ENCODE peak calls at places on chromosomes 13 and 19, in seven cellular contexts. E is WERI-Rb-1, N is neural crest cell, M is GM12878, K is foreskin fibroblast, W is ovary, P is fibroblast of the aortic adventitia. G is an unnamed sample.

GRCh38 chr19:50311723-50312635 is 17.2 kb downstream of the KCNC3 start:
- DNase-seq in K (no peak), M (no peak), P (no peak), N (peak; percentile 52), W (no peak), E (peak; percentile 62), G (peak; percentile 57)

GRCh38 chr19:49073514-49074378 is 1.2 kb upstream of the KCNA7 start:
- DNase-seq in N (no peak), M (no peak), K (no peak), P (no peak), W (no peak), E (peak; percentile 83), G (no peak)

GRCh38 chr13:111437856-111438547 is 117.6 kb downstream of the TEX29 start:
- DNase-seq in N (no peak), W (no peak), E (no peak), K (no peak), M (no peak), P (no peak), G (no peak)

GRCh38 chr13:33761744-33762143 is 56.2 kb upstream of the RFC3 start:
- DNase-seq in N (peak; percentile 36), K (peak; percentile 50), M (no peak), E (no peak), W (no peak), P (no peak), G (no peak)

GRCh38 chr19:39833160-39833463 is 850 bp downstream of the DYRK1B start:
- DNase-seq in W (no peak), M (no peak), N (no peak), E (no peak), K (no peak), P (no peak), G (no peak)

GRCh38 chr13:36789730-36790129 is 29.3 kb upstream of the RFXAP start:
- DNase-seq in K (no peak), N (no peak), M (no peak), E (no peak), W (no peak), P (no peak), G (no peak)

GRCh38 chr13:52845766-52846566 is 2.5 kb downstream of the PCDH8 start:
- DNase-seq in W (no peak), E (peak; percentile 78), K (peak; percentile 10), M (no peak), N (peak; percentile 61), P (no peak), G (no peak)

GRCh38 chr13:74226791-74227475 is 92.7 kb upstream of the KLF12 start:
- DNase-seq in P (peak; percentile 60), N (no peak), M (no peak), E (no peak), W (no peak), K (peak; percentile 63), G (no peak)

GRCh38 chr19:55546822-55547614 is 1.7 kb upstream of the SBK3 start:
- DNase-seq in N (no peak), P (peak; percentile 51), M (no peak), W (peak; percentile 52), K (peak; percentile 89), E (peak; percentile 41), G (peak; percentile 13)

GRCh38 chr13:28611654-28612131 is 47.2 kb upstream of the POMP start:
- DNase-seq in K (peak; percentile 20), M (no peak), P (no peak), N (no peak), E (no peak), W (no peak), G (no peak)

GRCh38 chr13:94416454-94417080 is 62.9 kb downstream of the DCT start:
- DNase-seq in N (peak; percentile 23), W (no peak), M (no peak), P (no peak), K (no peak), E (peak; percentile 92), G (no peak)

GRCh38 chr19:16133818-16134217 is 9.7 kb upstream of the HSH2D start:
- DNase-seq in M (no peak), K (peak; percentile 41), E (no peak), P (peak; percentile 23), W (no peak), N (no peak), G (no peak)

GRCh38 chr13:33069365-33069764 is 53.1 kb downstream of the KL start:
- DNase-seq in M (no peak), K (no peak), E (no peak), N (no peak), P (no peak), W (no peak), G (no peak)

GRCh38 chr13:72645521-72645920 is 81.9 kb downstream of the MZT1 start:
- DNase-seq in W (no peak), N (no peak), K (no peak), P (no peak), M (no peak), E (no peak), G (no peak)

GRCh38 chr13:49112782-49113525 is 107.2 kb upstream of the MLNR start:
- DNase-seq in W (no peak), E (no peak), K (no peak), P (peak; percentile 25), N (no peak), M (no peak), G (no peak)

GRCh38 chr19:47227347-47228167 is 3.4 kb downstream of the BBC3 start:
- DNase-seq in M (peak; percentile 69), K (peak; percentile 98), E (peak; percentile 92), P (peak; percentile 95), W (peak; percentile 82), N (peak; percentile 93), G (no peak)

GRCh38 chr19:18292460-18292809 is 11.0 kb upstream of the JUND start:
- DNase-seq in W (no peak), K (no peak), E (no peak), P (no peak), M (no peak), N (peak; percentile 24), G (no peak)

GRCh38 chr19:6213696-6214585 is 65.8 kb downstream of the MLLT1 start:
- DNase-seq in E (no peak), P (no peak), M (no peak), N (no peak), K (no peak), W (peak; percentile 28), G (peak; percentile 7)

GRCh38 chr19:32266453-32266852 is 79.0 kb upstream of the ZNF507 start:
- DNase-seq in K (no peak), E (no peak), N (no peak), M (no peak), P (no peak), W (no peak), G (no peak)

GRCh38 chr13:33381906-33382305 is 96.4 kb upstream of the STARD13 start:
- DNase-seq in W (no peak), M (no peak), K (no peak), N (no peak), E (no peak), P (no peak), G (no peak)

GRCh38 chr19:47120461-47120860 is 6.9 kb upstream of the ZC3H4 start:
- DNase-seq in M (no peak), K (no peak), N (no peak), W (no peak), P (no peak), E (no peak), G (no peak)

DNA sequence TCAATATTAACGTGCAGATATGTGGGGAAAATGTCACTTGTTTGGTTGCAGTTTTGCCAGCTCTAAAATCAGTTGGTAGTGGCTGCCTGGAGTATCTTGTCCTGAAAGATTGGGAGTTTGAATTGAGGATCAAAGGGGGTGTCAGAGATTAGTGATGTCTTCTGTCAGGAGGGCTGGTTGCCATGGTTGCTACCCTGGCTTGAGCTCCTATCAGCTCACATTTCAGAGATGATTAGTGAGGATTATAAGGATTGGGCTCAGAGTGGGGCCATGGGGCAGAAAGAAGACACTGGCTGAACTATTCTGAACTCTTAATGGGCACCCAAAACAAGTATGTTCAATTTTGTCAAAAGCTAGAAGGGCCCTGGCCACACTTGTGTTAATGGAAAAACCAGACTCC is 95.5 kb upstream of the RNF113B start:
- DNase-seq in N (no peak), M (no peak), E (peak; percentile 92), W (no peak), K (no peak), P (no peak), G (no peak)
- TF ChIP-seq CTCF in N (no peak), M (no peak), E (no peak), W (no peak), K (no peak), P (no peak), G (no peak)

GRCh38 chr19:7383284-7383683 is 34.5 kb downstream of the ARHGEF18 start:
- DNase-seq in E (peak; percentile 75), N (no peak), M (no peak), K (no peak), W (no peak), P (no peak), G (no peak)

GRCh38 chr19:7385062-7385461 is 36.3 kb downstream of the ARHGEF18 start:
- DNase-seq in E (no peak), P (no peak), W (no peak), N (no peak), K (no peak), M (no peak), G (no peak)

GRCh38 chr19:7382694-7383093 is 34.0 kb downstream of the ARHGEF18 start:
- DNase-seq in M (no peak), P (no peak), K (no peak), N (no peak), W (no peak), E (peak; percentile 17), G (no peak)

GRCh38 chr19:7386769-7387168 is 38.0 kb downstream of the ARHGEF18 start:
- DNase-seq in W (no peak), M (no peak), K (no peak), N (no peak), E (no peak), P (no peak), G (no peak)

GRCh38 chr19:7386308-7386707 is 37.6 kb downstream of the ARHGEF18 start:
- DNase-seq in N (no peak), K (no peak), W (no peak), M (no peak), P (no peak), E (peak; percentile 51), G (peak; percentile 62)
- TF ChIP-seq CTCF in N (no peak), K (no peak), W (no peak), M (peak; percentile 14), P (no peak), E (peak; percentile 62), G (peak; percentile 32)

GRCh38 chr19:325173-325936 is 19.2 kb downstream of the MIER2 start:
- DNase-seq in K (no peak), M (no peak), P (no peak), W (no peak), E (no peak), N (no peak), G (no peak)

GRCh38 chr19:327291-328024 is 17.1 kb downstream of the MIER2 start:
- DNase-seq in E (no peak), N (no peak), W (no peak), M (no peak), P (no peak), K (no peak), G (no peak)

GRCh38 chr19:328025-328505 is 16.5 kb downstream of the MIER2 start:
- DNase-seq in W (no peak), P (no peak), M (no peak), K (no peak), N (no peak), E (no peak), G (no peak)

GRCh38 chr19:325937-326565 is 18.5 kb downstream of the MIER2 start:
- DNase-seq in M (no peak), N (no peak), P (no peak), K (no peak), E (no peak), W (no peak), G (no peak)

GRCh38 chr19:326851-327250 is 17.7 kb downstream of the MIER2 start:
- DNase-seq in K (no peak), M (no peak), P (no peak), N (no peak), E (no peak), W (no peak), G (no peak)
- TF ChIP-seq CTCF in K (no peak), M (no peak), P (no peak), N (no peak), E (no peak), W (no peak), G (no peak)

GRCh38 chr19:13060964-13061927 is 41.4 kb downstream of the LYL1 start:
- DNase-seq in P (peak; percentile 79), K (peak; percentile 93), N (peak; percentile 92), E (peak; percentile 81), M (peak; percentile 11), W (peak; percentile 89), G (peak; percentile 91)
- TF ChIP-seq CTCF in P (peak; percentile 92), K (peak; percentile 95), N (peak; percentile 96), E (peak; percentile 97), M (peak; percentile 94), W (peak; percentile 97), G (peak; percentile 89)